ENCODE peak calls at places on chromosomes 13 and 19, in four cellular contexts. K, F, Q and H are unnamed samples.

GRCh38 chr13:21240586-21240985 is 64.1 kb downstream of the MRPL57 start:
- DNase-seq in F (no peak), K (no peak), Q (no peak), H (no peak)

GRCh38 chr19:3142292-3142670 is 6.4 kb downstream of the GNA15 start:
- DNase-seq in Q (no peak), K (no peak), F (no peak), H (no peak)

GRCh38 chr13:72849571-72849970 is 67.6 kb downstream of the PIBF1 start:
- DNase-seq in Q (no peak), K (no peak), F (no peak), H (no peak)

GRCh38 chr19:40689339-40690049 is 957 bp downstream of the NUMBL start:
- DNase-seq in F (no peak), K (no peak), Q (no peak), H (peak)

GRCh38 chr13:95955719-95956118 is 97.5 kb downstream of the UGGT2 start:
- DNase-seq in Q (no peak), F (no peak), K (no peak), H (no peak)

GRCh38 chr19:51811344-51811743 is 16.4 kb downstream of the FPR3 start:
- DNase-seq in F (no peak), Q (no peak), K (no peak), H (no peak)

GRCh38 chr19:41930926-41931592 is 2.8 kb upstream of the ERFL start:
- DNase-seq in F (no peak), K (no peak), Q (peak), H (no peak)

GRCh38 chr13:51519839-51520238 is 64.4 kb upstream of the WDFY2 start:
- DNase-seq in Q (no peak), K (peak), F (no peak), H (no peak)

GRCh38 chr19:52603558-52604207 is 33.6 kb downstream of the ZNF701 start:
- DNase-seq in K (no peak), Q (no peak), F (no peak), H (no peak)

GRCh38 chr19:55622242-55622969 is 2.0 kb downstream of the ZNF784 start:
- DNase-seq in Q (no peak), K (no peak), F (no peak), H (no peak)

GRCh38 chr13:98450495-98451167 is 126.3 kb downstream of the STK24 start:
- DNase-seq in Q (no peak), F (no peak), K (peak), H (no peak)

GRCh38 chr13:75318138-75318833 is 163.7 kb downstream of the TBC1D4 start:
- DNase-seq in F (no peak), Q (no peak), K (no peak), H (no peak)

GRCh38 chr13:74423434-74423833 is 289.2 kb upstream of the KLF12 start:
- DNase-seq in K (no peak), F (no peak), Q (no peak), H (no peak)

GRCh38 chr13:87274209-87274819 is 396.9 kb upstream of the SLITRK5 start:
- DNase-seq in K (peak), Q (no peak), F (no peak), H (peak)

GRCh38 chr13:88887045-88887662 is 1216.0 kb downstream of the SLITRK5 start:
- DNase-seq in Q (no peak), K (peak), F (no peak), H (no peak)

GRCh38 chr19:36009220-36009619 is 607 bp upstream of the SYNE4 start:
- DNase-seq in K (no peak), F (no peak), Q (no peak), H (peak)

GRCh38 chr19:50772408-50773311 is 2.4 kb downstream of the GPR32 start:
- DNase-seq in Q (no peak), K (no peak), F (no peak), H (peak)

GRCh38 chr13:69683921-69684663 is 423.5 kb upstream of the ATXN8OS start:
- DNase-seq in K (no peak), F (no peak), Q (no peak), H (no peak)

GRCh38 chr13:23421596-23421995 is 11.9 kb downstream of the SACS start:
- DNase-seq in Q (no peak), F (no peak), K (no peak), H (no peak)

GRCh38 chr13:75489502-75490263 is 7.7 kb upstream of the TBC1D4 start:
- DNase-seq in F (peak), Q (no peak), K (peak), H (no peak)

GRCh38 chr19:9917322-9917721 is 19.0 kb downstream of the OLFM2 start:
- DNase-seq in F (no peak), K (peak), Q (no peak), H (peak)

GRCh38 chr13:36712785-36713184 is 39.0 kb downstream of the SERTM1 start:
- DNase-seq in Q (no peak), F (no peak), K (no peak), H (peak)

GRCh38 chr13:99289674-99290337 is 17.4 kb downstream of the GPR183 start:
- DNase-seq in K (no peak), F (no peak), Q (no peak), H (no peak)

GRCh38 chr13:98393873-98394272 is 183.0 kb downstream of the STK24 start:
- DNase-seq in K (no peak), F (no peak), Q (no peak), H (no peak)

GRCh38 chr19:50648659-50649058 is 586 bp upstream of the C19orf81 start:
- DNase-seq in Q (no peak), K (no peak), F (no peak), H (no peak)

GRCh38 chr13:22325761-22326160 is 654.9 kb downstream of the FGF9 start:
- DNase-seq in Q (peak), F (no peak), K (no peak), H (no peak)

GRCh38 chr19:38707512-38708114 is 36.7 kb downstream of the CAPN12 start:
- DNase-seq in F (no peak), Q (no peak), K (peak), H (no peak)

GRCh38 chr19:46717716-46718143 is 816 bp upstream of the PRKD2 start:
- DNase-seq in K (no peak), Q (no peak), F (no peak), H (no peak)

GRCh38 chr13:29865934-29866333 is 15.5 kb upstream of the UBL3 start:
- DNase-seq in K (no peak), F (no peak), Q (no peak), H (no peak)

GRCh38 chr19:35279985-35280821 is 2.1 kb upstream of the HAMP start:
- DNase-seq in F (peak), K (peak), Q (no peak), H (no peak)

GRCh38 chr13:101795460-101795859 is 343.0 kb downstream of the ITGBL1 start:
- DNase-seq in K (no peak), F (no peak), Q (no peak), H (no peak)

GRCh38 chr13:76009491-76009890 is 373.4 kb downstream of the LMO7 start:
- DNase-seq in K (no peak), Q (no peak), F (no peak), H (no peak)

GRCh38 chr19:2188708-2189385 is 25.1 kb downstream of the DOT1L start:
- DNase-seq in Q (no peak), K (no peak), F (no peak), H (no peak)

GRCh38 chr19:17079710-17080440 is 4.3 kb downstream of the MYO9B start:
- DNase-seq in Q (no peak), K (peak), F (peak), H (peak)

GRCh38 chr19:7595466-7596133 is at the start of gene CAMSAP3:
- DNase-seq in Q (peak), F (no peak), K (peak), H (peak)

GRCh38 chr13:98664047-98664446 is 87.1 kb upstream of the STK24 start:
- DNase-seq in F (no peak), K (no peak), Q (no peak), H (no peak)

GRCh38 chr13:106471957-106472543 is 63.4 kb downstream of the EFNB2 start:
- DNase-seq in Q (peak), K (peak), F (no peak), H (peak)

GRCh38 chr13:44493213-44493812 is 82.8 kb downstream of the TSC22D1 start:
- DNase-seq in F (no peak), K (no peak), Q (no peak), H (no peak)

GRCh38 chr13:42970824-42971669 is 21.0 kb downstream of the EPSTI1 start:
- DNase-seq in K (peak), Q (no peak), F (no peak), H (peak)

GRCh38 chr19:35528218-35529038 is at the start of gene SBSN:
- DNase-seq in K (no peak), Q (no peak), F (no peak), H (no peak)

GRCh38 chr13:114015111-114015551 is 41.3 kb upstream of the C13orf46 start:
- DNase-seq in Q (no peak), K (no peak), F (no peak), H (no peak)

GRCh38 chr13:114013952-114014629 is 40.2 kb upstream of the C13orf46 start:
- DNase-seq in Q (no peak), F (no peak), K (no peak), H (no peak)

GRCh38 chr13:114016321-114017027 is 42.6 kb upstream of the C13orf46 start:
- DNase-seq in Q (no peak), K (no peak), F (no peak), H (no peak)

GRCh38 chr13:114017028-114017630 is 43.3 kb upstream of the C13orf46 start:
- DNase-seq in F (no peak), Q (no peak), K (no peak), H (peak)

DNA sequence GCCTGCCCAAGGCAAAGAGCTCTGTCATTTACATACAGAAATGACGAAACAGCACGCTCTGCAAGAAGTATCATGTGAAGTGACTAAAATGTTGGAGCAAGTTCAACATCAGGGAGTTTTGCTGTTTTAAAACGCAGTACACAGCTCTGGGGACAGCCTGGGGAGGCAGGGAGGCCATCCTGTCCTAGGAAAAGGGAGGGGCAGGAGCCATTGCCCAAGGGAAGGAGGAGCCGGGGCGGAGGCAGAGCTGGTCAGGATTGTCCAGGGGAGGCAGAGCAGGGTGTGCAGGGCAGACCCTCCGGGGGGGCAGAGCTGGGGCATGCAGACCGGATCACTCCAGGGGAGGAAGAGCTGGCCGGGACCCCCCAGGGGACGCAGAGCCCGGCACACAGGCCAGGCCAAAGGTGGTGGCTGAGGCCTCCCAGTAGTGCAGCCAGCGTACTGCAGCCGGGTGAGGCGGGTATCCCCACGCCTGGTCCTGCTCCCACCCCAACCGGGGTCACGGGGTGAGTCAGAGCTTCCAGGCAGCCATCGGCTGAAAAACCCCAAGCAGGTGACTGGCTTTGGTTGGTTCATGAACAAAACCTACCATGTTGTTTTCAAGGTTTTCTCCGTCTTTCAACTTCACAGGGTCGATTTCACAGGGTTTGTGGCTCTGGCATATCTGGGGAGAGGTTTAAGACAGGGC is 41.9 kb upstream of the C13orf46 start:
- DNase-seq in Q (no peak), F (no peak), K (no peak), H (no peak)
- TF ChIP-seq YY1 in Q (no peak), F (no peak), K (no peak), H (no peak)

DNA sequence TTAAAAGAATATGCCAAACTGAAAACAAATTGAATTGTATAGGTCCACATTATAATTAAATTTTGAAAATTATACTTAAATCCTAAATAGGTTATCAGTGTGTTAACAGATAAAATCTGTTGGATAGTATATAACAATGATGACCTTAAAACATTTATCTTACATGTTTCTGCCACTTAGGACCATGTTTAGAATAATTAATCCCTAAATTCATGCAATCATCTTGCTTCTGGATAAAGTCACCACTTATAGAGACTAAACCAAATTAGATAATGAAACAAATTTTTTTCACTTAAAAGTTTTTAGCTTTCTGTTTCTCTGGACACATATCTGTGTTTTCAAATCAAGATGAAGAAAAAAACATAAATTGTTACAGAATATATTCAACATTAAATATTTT is 511.7 kb upstream of the MIR17HG start:
- DNase-seq in F (no peak), K (no peak), Q (no peak), H (no peak)
- TF ChIP-seq TCF12 in F (no peak), K (no peak), Q (no peak), H (no peak)

DNA sequence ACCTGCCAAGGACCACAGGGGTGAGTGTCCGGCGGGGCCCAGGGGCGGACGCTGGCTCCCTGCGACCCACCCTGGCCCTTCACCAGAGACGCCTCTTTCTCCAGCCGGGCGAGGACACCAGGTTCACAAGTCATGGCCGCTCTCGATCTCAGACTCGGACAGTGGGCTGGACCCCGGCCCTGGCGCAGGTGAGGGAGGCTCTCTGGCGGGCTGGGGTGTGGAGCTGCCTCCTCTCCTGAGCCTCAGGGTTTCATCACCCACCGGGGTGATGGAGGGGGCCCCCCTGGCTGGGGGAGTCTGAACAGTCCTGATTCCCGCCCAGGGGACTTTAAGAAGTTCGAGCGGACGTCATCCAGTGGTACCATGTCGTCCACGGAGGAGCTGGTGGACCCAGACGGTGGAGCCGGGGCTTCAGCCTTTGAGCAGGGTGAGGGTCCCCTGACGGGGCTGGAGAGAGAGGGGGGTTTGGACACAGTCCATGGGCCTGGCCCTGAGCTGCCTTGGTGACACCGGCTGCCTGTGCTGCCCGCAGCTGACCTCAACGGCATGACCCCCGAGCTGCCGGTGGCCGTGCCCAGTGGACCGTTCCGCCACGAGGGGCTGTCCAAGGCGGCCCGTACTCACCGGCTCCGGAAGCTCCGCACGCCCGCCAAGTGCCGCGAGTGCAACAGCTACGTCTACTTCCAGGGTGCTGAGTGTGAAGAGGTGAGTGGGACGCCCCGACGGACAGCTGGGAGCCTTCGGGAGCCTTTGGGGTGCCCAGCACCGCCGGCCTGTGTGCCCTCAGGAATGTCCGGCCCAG is 13.6 kb downstream of the ARHGAP45 start:
- DNase-seq in F (no peak), K (no peak), Q (no peak), H (no peak)
- TF ChIP-seq YY1 in F (no peak), K (no peak), Q (no peak), H (no peak)

GRCh38 chr13:19634129-19634740 is 776 bp downstream of the MPHOSPH8 start:
- DNase-seq in F (no peak), K (peak), Q (no peak), H (peak)
- TF ChIP-seq TCF12 in F (no peak), K (no peak), Q (no peak), H (no peak)

GRCh38 chr19:58170860-58171259 is 12.0 kb upstream of the ZNF274 start:
- DNase-seq in Q (no peak), K (no peak), F (no peak), H (no peak)
- TF ChIP-seq YY1 in Q (no peak), K (no peak), F (no peak), H (no peak)

GRCh38 chr13:66922444-66922843 is 307.7 kb downstream of the PCDH9 start:
- DNase-seq in Q (no peak), F (no peak), K (no peak), H (no peak)

GRCh38 chr13:66927562-66927961 is 302.6 kb downstream of the PCDH9 start:
- DNase-seq in K (no peak), F (no peak), Q (no peak), H (no peak)

GRCh38 chr13:66926200-66926850 is 303.8 kb downstream of the PCDH9 start:
- DNase-seq in F (no peak), Q (no peak), K (no peak), H (no peak)

GRCh38 chr13:66926851-66927524 is 303.1 kb downstream of the PCDH9 start:
- DNase-seq in K (no peak), F (no peak), Q (no peak), H (no peak)
- TF ChIP-seq TCF12 in K (no peak), F (no peak), Q (no peak), H (no peak)

GRCh38 chr19:6239401-6239844 is 40.4 kb downstream of the MLLT1 start:
- DNase-seq in K (no peak), F (no peak), Q (no peak), H (peak)

GRCh38 chr19:6238643-6239281 is 41.0 kb downstream of the MLLT1 start:
- DNase-seq in Q (no peak), K (no peak), F (no peak), H (no peak)

GRCh38 chr19:6241680-6242079 is 38.1 kb downstream of the MLLT1 start:
- DNase-seq in F (no peak), K (peak), Q (no peak), H (peak)

GRCh38 chr19:6241056-6241455 is 38.7 kb downstream of the MLLT1 start:
- DNase-seq in K (no peak), F (no peak), Q (no peak), H (peak)

GRCh38 chr19:6239871-6240676 is 39.7 kb downstream of the MLLT1 start:
- DNase-seq in Q (no peak), K (no peak), F (no peak), H (peak)
- TF ChIP-seq YY1 in Q (no peak), K (no peak), F (no peak), H (no peak)